ENCODE peak calls at places on chromosome 14, in four cellular contexts. L, I, B and D are unnamed samples.

GRCh38 chr14:105045710-105046326 is 19.4 kb downstream of the GPR132 start:
- DNase-seq in L (peak), I (peak), B (peak), D (peak)

GRCh38 chr14:55267816-55268215 is 3.4 kb upstream of the FBXO34 start:
- DNase-seq in L (no peak), I (no peak), B (no peak), D (no peak)

GRCh38 chr14:80172380-80173055 is 38.8 kb downstream of the DIO2 start:
- DNase-seq in L (no peak), I (no peak), B (no peak), D (no peak)

GRCh38 chr14:45492876-45493275 is 239.9 kb upstream of the MIS18BP1 start:
- DNase-seq in L (no peak), I (no peak), B (no peak), D (no peak)

GRCh38 chr14:99871771-99872170 is 78.6 kb downstream of the EML1 start:
- DNase-seq in L (no peak), I (no peak), B (no peak), D (no peak)

GRCh38 chr14:89359477-89360222 is 57.4 kb downstream of the FOXN3 start:
- DNase-seq in L (no peak), I (no peak), B (no peak), D (no peak)

GRCh38 chr14:77067632-77068514 is 30.2 kb upstream of the CIPC start:
- DNase-seq in L (peak), I (peak), B (peak), D (peak)

GRCh38 chr14:21494902-21495762 is 16.0 kb downstream of the METTL3 start:
- DNase-seq in L (no peak), I (no peak), B (no peak), D (no peak)

GRCh38 chr14:81311816-81312215 is 88.3 kb downstream of the STON2 start:
- DNase-seq in L (no peak), I (no peak), B (no peak), D (no peak)

GRCh38 chr14:59829941-59830734 is 40.4 kb downstream of the RTN1 start:
- DNase-seq in L (no peak), I (no peak), B (no peak), D (no peak)

GRCh38 chr14:75727124-75727523 is 66.1 kb downstream of the TTLL5 start:
- DNase-seq in L (no peak), I (no peak), B (no peak), D (no peak)

GRCh38 chr14:103529383-103530365 is 678 bp downstream of the TRMT61A start:
- DNase-seq in L (no peak), I (no peak), B (no peak), D (peak)

GRCh38 chr14:57508756-57509155 is 15.1 kb upstream of the CCDC198 start:
- DNase-seq in L (no peak), I (no peak), B (no peak), D (no peak)

GRCh38 chr14:68711551-68712437 is 81.1 kb downstream of the ZFP36L1 start:
- DNase-seq in L (no peak), I (no peak), B (no peak), D (no peak)

GRCh38 chr14:96398432-96398831 is 6.5 kb downstream of the AK7 start:
- DNase-seq in L (no peak), I (no peak), B (no peak), D (no peak)

GRCh38 chr14:54310151-54310851 is 86.5 kb upstream of the CDKN3 start:
- DNase-seq in L (no peak), I (peak), B (no peak), D (no peak)

GRCh38 chr14:98906123-98906995 is 365.6 kb downstream of the BCL11B start:
- DNase-seq in L (no peak), I (peak), B (no peak), D (no peak)